ENCODE peak calls at places on chromosomes 5 and 9, in eight cellular contexts. F, U, Z, C, I, S, N and T are unnamed samples. For H3K27me3, the result is how much of the 10 kb centered on the place peaks cover.

GRCh38 chr5:135053989-135054388 is 20.0 kb upstream of the PITX1 start:
- DNase-seq in F (no peak), U (no peak), Z (no peak), C (no peak), I (no peak), S (no peak), N (no peak), T (no peak)

GRCh38 chr5:113133573-113133972 is 157.0 kb downstream of the DCP2 start:
- DNase-seq in F (no peak), U (no peak), Z (no peak), C (no peak), I (no peak), S (no peak), N (no peak), T (no peak)

GRCh38 chr9:115170674-115171073 is 52.7 kb upstream of the TNC start:
- DNase-seq in F (no peak), U (no peak), Z (peak), C (peak), I (no peak), S (no peak), N (no peak), T (no peak)

GRCh38 chr9:90124961-90125360 is 517.7 kb downstream of the DIRAS2 start:
- DNase-seq in F (no peak), U (no peak), Z (peak), C (no peak), I (no peak), S (no peak), N (no peak), T (no peak)

GRCh38 chr5:13211064-13211463 is 733.4 kb downstream of the DNAH5 start:
- DNase-seq in F (no peak), U (no peak), Z (no peak), C (no peak), I (no peak), S (no peak), N (no peak), T (no peak)

GRCh38 chr9:114080773-114081440 is 2.8 kb upstream of the AMBP start:
- DNase-seq in F (no peak), U (peak), Z (no peak), C (no peak), I (no peak), S (no peak), N (no peak), T (no peak)

GRCh38 chr5:79181419-79182022 is 54.4 kb upstream of the JMY start:
- DNase-seq in F (no peak), U (no peak), Z (peak), C (peak), I (no peak), S (no peak), N (no peak), T (no peak)

GRCh38 chr9:105116047-105116868 is 128.2 kb upstream of the SLC44A1 start:
- DNase-seq in F (no peak), U (no peak), Z (no peak), C (no peak), I (no peak), S (no peak), N (no peak), T (no peak)

GRCh38 chr9:100099722-100100042 is 639 bp downstream of the INVS start:
- DNase-seq in F (no peak), U (peak), Z (no peak), C (no peak), I (peak), S (no peak), N (no peak), T (no peak)

GRCh38 chr5:2165203-2165602 is 282.5 kb upstream of the IRX4 start:
- DNase-seq in F (no peak), U (no peak), Z (no peak), C (no peak), I (no peak), S (no peak), N (no peak), T (no peak)

GRCh38 chr5:156888520-156888919 is 38.4 kb downstream of the PPP1R2B start:
- DNase-seq in F (no peak), U (no peak), Z (no peak), C (no peak), I (no peak), S (no peak), N (no peak), T (no peak)

GRCh38 chr5:62825623-62826220 is 247.1 kb downstream of the LRRC70 start:
- DNase-seq in F (no peak), U (no peak), Z (no peak), C (no peak), I (no peak), S (no peak), N (no peak), T (no peak)

GRCh38 chr9:89549031-89549644 is 51.2 kb upstream of the SEMA4D start:
- DNase-seq in F (peak), U (peak), Z (peak), C (peak), I (peak), S (peak), N (peak), T (peak)

GRCh38 chr5:1002836-1003235 is 5.8 kb upstream of the NKD2 start:
- DNase-seq in F (peak), U (peak), Z (no peak), C (no peak), I (peak), S (peak), N (peak), T (no peak)

GRCh38 chr5:146331257-146331822 is 7.3 kb upstream of the POU4F3 start:
- DNase-seq in F (no peak), U (no peak), Z (no peak), C (no peak), I (no peak), S (no peak), N (no peak), T (no peak)

GRCh38 chr5:99621772-99622681 is 693.2 kb upstream of the CHD1 start:
- DNase-seq in F (no peak), U (peak), Z (no peak), C (no peak), I (no peak), S (no peak), N (no peak), T (no peak)

GRCh38 chr5:14868771-14869170 is 2.8 kb downstream of the ANKH start:
- DNase-seq in F (no peak), U (no peak), Z (no peak), C (no peak), I (no peak), S (no peak), N (no peak), T (no peak)

GRCh38 chr9:110700953-110701352 is 32.4 kb downstream of the MUSK start:
- DNase-seq in F (no peak), U (no peak), Z (peak), C (no peak), I (no peak), S (no peak), N (no peak), T (no peak)

DNA sequence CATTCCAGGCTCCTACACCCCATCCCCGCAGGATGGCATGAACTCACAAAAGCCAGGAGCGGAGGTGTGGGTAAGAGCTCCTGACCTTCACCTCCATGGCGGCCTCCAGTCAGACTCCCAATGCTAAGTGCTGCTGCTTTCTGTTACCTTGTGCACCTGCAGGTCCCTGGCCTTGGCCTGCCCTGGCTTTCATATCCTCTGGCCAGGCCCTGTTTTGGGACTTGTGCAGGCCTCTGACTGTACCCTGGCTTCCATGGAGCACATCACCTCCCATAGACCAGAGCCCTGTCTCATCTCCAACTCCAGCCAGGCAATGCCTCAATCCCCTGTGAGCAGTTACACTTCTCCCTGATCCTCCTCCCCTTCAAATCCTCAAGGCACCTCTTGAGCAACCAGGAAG is 124.5 kb downstream of the MED10 start:
- DNase-seq in F (no peak), U (no peak), Z (no peak), C (no peak), I (no peak), S (no peak), N (no peak), T (no peak)
- TF ChIP-seq CTCF in F (no peak), U (no peak), Z (no peak), C (no peak), I (no peak), S (no peak), N (no peak), T (no peak)

DNA sequence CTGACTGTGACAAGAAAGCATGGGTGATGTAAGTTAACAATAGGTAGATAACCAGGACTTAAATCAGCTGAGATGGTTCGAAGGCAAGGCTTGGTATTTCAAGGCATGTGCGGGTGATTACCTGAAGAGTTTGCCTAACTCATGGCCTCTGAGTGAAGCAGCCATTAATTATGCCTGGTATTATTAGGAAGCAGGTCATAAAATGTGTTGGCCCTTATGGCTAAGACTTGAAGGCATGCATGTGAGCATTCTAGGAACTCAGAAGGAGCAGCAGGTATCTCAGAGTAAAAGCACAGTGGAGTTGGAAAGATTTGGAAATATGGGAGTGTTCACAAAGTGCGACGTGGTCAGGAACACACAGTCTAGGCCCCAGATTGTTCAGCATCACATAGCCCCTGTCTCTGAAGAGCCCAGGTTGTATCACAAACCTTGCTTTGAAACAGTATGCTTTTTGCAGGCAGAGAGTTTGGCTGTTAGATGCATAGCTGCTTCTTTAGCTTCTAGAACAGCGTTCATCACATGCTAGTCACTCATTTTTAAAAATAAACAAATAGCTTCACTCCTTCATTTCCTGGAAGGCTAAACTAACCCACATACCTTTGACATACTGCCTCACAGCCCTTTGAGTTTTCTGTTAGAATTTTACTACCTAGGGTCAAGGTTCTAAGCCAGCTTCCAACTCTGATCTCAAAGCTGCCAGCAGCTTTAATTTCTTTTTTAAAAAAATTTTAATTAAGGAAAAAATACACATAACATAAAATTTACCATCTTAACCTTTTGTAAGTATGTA is 2.1 kb downstream of the HEXB start:
- DNase-seq in F (no peak), U (no peak), Z (no peak), C (no peak), I (no peak), S (no peak), N (no peak), T (no peak)
- H3K4me3 ChIP-seq in F (no peak), U (no peak), Z (no peak), C (no peak), I (peak), S (no peak), N (peak), T (peak)

GRCh38 chr5:149682532-149683076 is 47.5 kb upstream of the PPARGC1B start:
- DNase-seq in F (no peak), U (no peak), Z (no peak), C (no peak), I (no peak), S (no peak), N (no peak), T (no peak)

GRCh38 chr5:149681252-149681651 is 48.9 kb upstream of the PPARGC1B start:
- DNase-seq in F (no peak), U (no peak), Z (no peak), C (no peak), I (no peak), S (no peak), N (no peak), T (no peak)

GRCh38 chr5:149685494-149685893 is 44.6 kb upstream of the PPARGC1B start:
- DNase-seq in F (no peak), U (no peak), Z (no peak), C (no peak), I (no peak), S (no peak), N (no peak), T (no peak)

GRCh38 chr5:149681922-149682321 is 48.2 kb upstream of the PPARGC1B start:
- DNase-seq in F (no peak), U (no peak), Z (no peak), C (no peak), I (no peak), S (no peak), N (no peak), T (no peak)

GRCh38 chr5:149684371-149684770 is 45.7 kb upstream of the PPARGC1B start:
- DNase-seq in F (no peak), U (no peak), Z (no peak), C (no peak), I (no peak), S (no peak), N (no peak), T (no peak)
- H3K27me3 ChIP-seq in F (under half), U (under half), Z (under half), C (under half), I (under half), S (under half), N (under half), T (half or more)

GRCh38 chr9:84238652-84239051 is 101.9 kb downstream of the SLC28A3 start:
- DNase-seq in F (no peak), U (no peak), Z (peak), C (peak), I (no peak), S (no peak), N (no peak), T (no peak)
- TF ChIP-seq CTCF in F (no peak), U (no peak), Z (peak), C (peak), I (no peak), S (no peak), N (no peak), T (peak)

DNA sequence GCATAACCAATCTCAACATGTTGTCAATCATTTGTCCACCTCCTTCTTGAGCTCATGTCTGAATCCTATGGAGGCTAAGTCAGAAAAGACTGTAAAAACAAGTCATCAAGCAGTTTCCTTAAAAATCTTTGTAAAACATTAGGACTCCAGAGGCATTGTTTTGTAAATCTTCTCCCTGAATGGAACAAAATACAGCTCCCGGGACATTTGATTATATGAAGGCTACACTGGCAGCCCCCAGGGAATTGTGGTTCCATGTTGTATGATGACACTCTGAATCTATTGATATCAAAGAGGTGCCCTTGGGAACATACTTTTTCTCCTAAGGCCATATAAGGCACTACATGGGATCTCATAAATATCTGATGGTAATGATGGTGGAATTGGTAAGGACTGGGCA is 83.2 kb upstream of the NUDT12 start:
- DNase-seq in F (no peak), U (no peak), Z (no peak), C (no peak), I (no peak), S (no peak), N (no peak), T (no peak)
- H3K4me3 ChIP-seq in F (no peak), U (no peak), Z (no peak), C (no peak), I (no peak), S (no peak), N (no peak), T (no peak)

GRCh38 chr9:94800424-94801117 is 74.1 kb downstream of the AOPEP start:
- DNase-seq in F (no peak), U (no peak), Z (no peak), C (no peak), I (no peak), S (no peak), N (no peak), T (no peak)

GRCh38 chr9:94798668-94799067 is 72.2 kb downstream of the AOPEP start:
- DNase-seq in F (no peak), U (no peak), Z (no peak), C (no peak), I (no peak), S (no peak), N (no peak), T (no peak)

GRCh38 chr9:94796687-94797086 is 70.2 kb downstream of the AOPEP start:
- DNase-seq in F (no peak), U (no peak), Z (no peak), C (no peak), I (no peak), S (no peak), N (no peak), T (no peak)

GRCh38 chr9:94799578-94800264 is 73.2 kb downstream of the AOPEP start:
- DNase-seq in F (no peak), U (no peak), Z (peak), C (peak), I (no peak), S (no peak), N (no peak), T (no peak)

DNA sequence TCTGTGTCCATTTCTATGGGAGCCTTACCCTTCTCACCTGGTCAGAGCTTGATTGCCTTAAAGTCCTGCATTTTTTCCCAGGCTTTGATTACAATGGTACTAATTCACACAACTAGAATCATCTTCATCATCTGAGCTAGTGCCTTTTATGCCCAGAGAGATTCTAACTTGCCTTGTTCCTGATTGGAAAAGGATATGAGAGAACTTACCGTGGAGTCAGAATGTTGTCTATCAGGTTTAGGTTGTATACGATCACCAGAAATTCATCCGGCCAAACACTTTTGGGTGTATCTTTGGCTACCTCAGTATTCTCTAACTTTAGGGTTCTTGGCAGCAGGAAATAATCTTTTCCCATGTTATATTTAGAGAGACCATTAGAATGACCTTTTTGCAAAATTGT is 71.7 kb downstream of the AOPEP start:
- DNase-seq in F (no peak), U (no peak), Z (no peak), C (no peak), I (no peak), S (no peak), N (no peak), T (no peak)
- H3K27me3 ChIP-seq in F (under half), U (under half), Z (under half), C (under half), I (under half), S (under half), N (under half), T (under half)

DNA sequence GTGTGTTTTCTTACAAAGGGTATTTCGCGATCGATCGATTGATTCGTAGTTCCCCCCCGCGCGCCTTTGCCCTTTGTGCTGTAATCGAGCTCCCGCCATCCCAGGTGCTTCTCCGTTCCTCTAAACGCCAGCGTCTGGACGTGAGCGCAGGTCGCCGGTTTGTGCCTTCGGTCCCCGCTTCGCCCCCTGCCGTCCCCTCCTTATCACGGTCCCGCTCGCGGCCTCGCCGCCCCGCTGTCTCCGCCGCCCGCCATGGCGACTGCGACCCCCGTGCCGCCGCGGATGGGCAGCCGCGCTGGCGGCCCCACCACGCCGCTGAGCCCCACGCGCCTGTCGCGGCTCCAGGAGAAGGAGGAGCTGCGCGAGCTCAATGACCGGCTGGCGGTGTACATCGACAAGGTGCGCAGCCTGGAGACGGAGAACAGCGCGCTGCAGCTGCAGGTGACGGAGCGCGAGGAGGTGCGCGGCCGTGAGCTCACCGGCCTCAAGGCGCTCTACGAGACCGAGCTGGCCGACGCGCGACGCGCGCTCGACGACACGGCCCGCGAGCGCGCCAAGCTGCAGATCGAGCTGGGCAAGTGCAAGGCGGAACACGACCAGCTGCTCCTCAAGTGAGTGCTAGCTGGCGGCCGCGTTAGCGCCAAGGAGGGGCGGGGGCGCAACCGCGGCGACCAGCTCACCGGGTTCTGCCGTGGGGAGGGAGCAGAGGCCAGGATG is 479 bp downstream of the LMNB1 start:
- DNase-seq in F (peak), U (peak), Z (peak), C (peak), I (peak), S (no peak), N (peak), T (peak)
- TF ChIP-seq CTCF in F (no peak), U (peak), Z (peak), C (no peak), I (no peak), S (peak), N (peak), T (no peak)

GRCh38 chr5:67063791-67064190 is 132.8 kb downstream of the CD180 start:
- DNase-seq in F (no peak), U (no peak), Z (peak), C (peak), I (no peak), S (no peak), N (no peak), T (peak)

GRCh38 chr5:67063055-67063454 is 133.5 kb downstream of the CD180 start:
- DNase-seq in F (no peak), U (no peak), Z (peak), C (no peak), I (no peak), S (no peak), N (no peak), T (no peak)

GRCh38 chr5:67066815-67067214 is 129.8 kb downstream of the CD180 start:
- DNase-seq in F (no peak), U (no peak), Z (peak), C (peak), I (no peak), S (no peak), N (no peak), T (no peak)

GRCh38 chr5:67065697-67066096 is 130.9 kb downstream of the CD180 start:
- DNase-seq in F (no peak), U (no peak), Z (no peak), C (no peak), I (no peak), S (no peak), N (no peak), T (no peak)

DNA sequence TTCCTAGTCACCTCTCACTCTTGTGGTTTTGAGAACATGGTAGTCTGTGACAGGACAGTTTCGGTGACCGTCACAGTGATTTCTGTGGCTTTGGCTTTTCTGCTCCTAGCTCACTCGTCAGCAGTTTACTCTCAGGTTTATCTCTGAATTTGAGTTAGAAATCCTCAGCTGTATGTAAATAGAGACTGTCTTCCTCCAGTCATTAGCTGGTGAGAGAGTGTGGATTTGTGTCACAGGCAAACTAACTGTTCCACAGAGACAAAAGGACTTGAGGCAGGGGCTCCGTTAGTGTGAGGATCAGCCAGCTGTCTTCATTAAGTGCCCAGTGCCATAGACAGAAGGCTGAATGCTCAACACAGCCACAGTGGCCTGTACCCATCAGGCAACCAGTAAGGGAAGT is 131.4 kb downstream of the CD180 start:
- DNase-seq in F (no peak), U (no peak), Z (no peak), C (no peak), I (no peak), S (no peak), N (no peak), T (no peak)
- H3K4me3 ChIP-seq in F (no peak), U (no peak), Z (no peak), C (no peak), I (no peak), S (no peak), N (no peak), T (no peak)